ENCODE peak calls at places on chromosome X, in seven cellular contexts. One of them, this sample, is unnamed.

GRCh38 chrX:132461886-132462285 is 27.0 kb downstream of the MBNL3 start:
- DNase-seq in M059J: no peak
- DNase-seq in H4: no peak
- DNase-seq in RKO: no peak
- DNase-seq in Right ventricle myocardium inferior: no peak
- DNase-seq in stimulated activated CD4-positive, alpha-beta T cell treated with anti-CD3 and anti-CD28 coated beads, Interleukin-12 subunit alpha, Interleukin-12 subunit beta, amount 100 ng/mL, for 48 hours: no peak
- DNase-seq in hippocampal formation: peak; percentile 37
- DNase-seq in this sample: no peak

GRCh38 chrX:12966151-12966550 is 8.8 kb upstream of the TMSB4X start:
- DNase-seq in M059J: no peak
- DNase-seq in H4: no peak
- DNase-seq in RKO: no peak
- DNase-seq in Right ventricle myocardium inferior: no peak
- DNase-seq in stimulated activated CD4-positive, alpha-beta T cell treated with anti-CD3 and anti-CD28 coated beads, Interleukin-12 subunit alpha, Interleukin-12 subunit beta, amount 100 ng/mL, for 48 hours: no peak
- DNase-seq in hippocampal formation: no peak
- DNase-seq in this sample: no peak

GRCh38 chrX:136147320-136147901 is at the start of gene FHL1:
- DNase-seq in M059J: peak; percentile 50
- DNase-seq in H4: no peak
- DNase-seq in RKO: no peak
- DNase-seq in Right ventricle myocardium inferior: peak; percentile 79
- DNase-seq in stimulated activated CD4-positive, alpha-beta T cell treated with anti-CD3 and anti-CD28 coated beads, Interleukin-12 subunit alpha, Interleukin-12 subunit beta, amount 100 ng/mL, for 48 hours: peak; percentile 34
- DNase-seq in hippocampal formation: peak; percentile 24
- DNase-seq in this sample: peak; percentile 50

GRCh38 chrX:1486749-1487361 is 34.1 kb upstream of the ASMTL start:
- DNase-seq in M059J: no peak
- DNase-seq in H4: no peak
- DNase-seq in RKO: no peak
- DNase-seq in Right ventricle myocardium inferior: no peak
- DNase-seq in stimulated activated CD4-positive, alpha-beta T cell treated with anti-CD3 and anti-CD28 coated beads, Interleukin-12 subunit alpha, Interleukin-12 subunit beta, amount 100 ng/mL, for 48 hours: no peak
- DNase-seq in hippocampal formation: no peak
- DNase-seq in this sample: no peak

GRCh38 chrX:115017455-115017854 is at the start of gene IL13RA2:
- DNase-seq in M059J: peak; percentile 94
- DNase-seq in H4: peak; percentile 80
- DNase-seq in RKO: no peak
- DNase-seq in Right ventricle myocardium inferior: no peak
- DNase-seq in stimulated activated CD4-positive, alpha-beta T cell treated with anti-CD3 and anti-CD28 coated beads, Interleukin-12 subunit alpha, Interleukin-12 subunit beta, amount 100 ng/mL, for 48 hours: no peak
- DNase-seq in hippocampal formation: no peak
- DNase-seq in this sample: peak; percentile 1

GRCh38 chrX:18291006-18291545 is 63.4 kb downstream of the SCML2 start:
- DNase-seq in M059J: no peak
- DNase-seq in H4: no peak
- DNase-seq in RKO: no peak
- DNase-seq in Right ventricle myocardium inferior: no peak
- DNase-seq in stimulated activated CD4-positive, alpha-beta T cell treated with anti-CD3 and anti-CD28 coated beads, Interleukin-12 subunit alpha, Interleukin-12 subunit beta, amount 100 ng/mL, for 48 hours: no peak
- DNase-seq in hippocampal formation: no peak
- DNase-seq in this sample: no peak

GRCh38 chrX:42920752-42921151 is 142.8 kb upstream of the PPP1R2C start:
- DNase-seq in M059J: peak; percentile 30
- DNase-seq in H4: peak; percentile 65
- DNase-seq in RKO: no peak
- DNase-seq in Right ventricle myocardium inferior: no peak
- DNase-seq in stimulated activated CD4-positive, alpha-beta T cell treated with anti-CD3 and anti-CD28 coated beads, Interleukin-12 subunit alpha, Interleukin-12 subunit beta, amount 100 ng/mL, for 48 hours: no peak
- DNase-seq in hippocampal formation: no peak
- DNase-seq in this sample: no peak

GRCh38 chrX:17374619-17375360 is at the start of gene NHS:
- DNase-seq in M059J: peak; percentile 81
- DNase-seq in H4: peak; percentile 71
- DNase-seq in RKO: peak; percentile 48
- DNase-seq in Right ventricle myocardium inferior: peak; percentile 80
- DNase-seq in stimulated activated CD4-positive, alpha-beta T cell treated with anti-CD3 and anti-CD28 coated beads, Interleukin-12 subunit alpha, Interleukin-12 subunit beta, amount 100 ng/mL, for 48 hours: no peak
- DNase-seq in hippocampal formation: no peak
- DNase-seq in this sample: peak; percentile 0

GRCh38 chrX:3286196-3286920 is 60.1 kb downstream of the MXRA5 start:
- DNase-seq in M059J: peak; percentile 94
- DNase-seq in H4: peak; percentile 72
- DNase-seq in RKO: no peak
- DNase-seq in Right ventricle myocardium inferior: no peak
- DNase-seq in stimulated activated CD4-positive, alpha-beta T cell treated with anti-CD3 and anti-CD28 coated beads, Interleukin-12 subunit alpha, Interleukin-12 subunit beta, amount 100 ng/mL, for 48 hours: no peak
- DNase-seq in hippocampal formation: no peak
- DNase-seq in this sample: no peak

GRCh38 chrX:11407331-11408110 is 114.3 kb downstream of the AMELX start:
- DNase-seq in M059J: peak; percentile 14
- DNase-seq in H4: peak; percentile 3
- DNase-seq in RKO: no peak
- DNase-seq in Right ventricle myocardium inferior: no peak
- DNase-seq in stimulated activated CD4-positive, alpha-beta T cell treated with anti-CD3 and anti-CD28 coated beads, Interleukin-12 subunit alpha, Interleukin-12 subunit beta, amount 100 ng/mL, for 48 hours: no peak
- DNase-seq in hippocampal formation: no peak
- DNase-seq in this sample: no peak

GRCh38 chrX:47366051-47366722 is 4.2 kb upstream of the ZNF157 start:
- DNase-seq in M059J: peak; percentile 78
- DNase-seq in H4: peak; percentile 54
- DNase-seq in RKO: no peak
- DNase-seq in Right ventricle myocardium inferior: peak; percentile 85
- DNase-seq in stimulated activated CD4-positive, alpha-beta T cell treated with anti-CD3 and anti-CD28 coated beads, Interleukin-12 subunit alpha, Interleukin-12 subunit beta, amount 100 ng/mL, for 48 hours: peak; percentile 47
- DNase-seq in hippocampal formation: peak; percentile 62
- DNase-seq in this sample: peak; percentile 9

GRCh38 chrX:11193035-11193469 is 81.9 kb downstream of the HCCS start:
- DNase-seq in M059J: no peak
- DNase-seq in H4: no peak
- DNase-seq in RKO: no peak
- DNase-seq in Right ventricle myocardium inferior: no peak
- DNase-seq in stimulated activated CD4-positive, alpha-beta T cell treated with anti-CD3 and anti-CD28 coated beads, Interleukin-12 subunit alpha, Interleukin-12 subunit beta, amount 100 ng/mL, for 48 hours: no peak
- DNase-seq in hippocampal formation: no peak
- DNase-seq in this sample: no peak

GRCh38 chrX:153789654-153790053 is 4.5 kb downstream of the IDH3G start:
- DNase-seq in M059J: no peak
- DNase-seq in H4: no peak
- DNase-seq in RKO: no peak
- DNase-seq in Right ventricle myocardium inferior: no peak
- DNase-seq in stimulated activated CD4-positive, alpha-beta T cell treated with anti-CD3 and anti-CD28 coated beads, Interleukin-12 subunit alpha, Interleukin-12 subunit beta, amount 100 ng/mL, for 48 hours: no peak
- DNase-seq in hippocampal formation: no peak
- DNase-seq in this sample: no peak

GRCh38 chrX:24242649-24243556 is 71.0 kb downstream of the SUPT20HL2 start:
- DNase-seq in M059J: peak; percentile 86
- DNase-seq in H4: peak; percentile 20
- DNase-seq in RKO: no peak
- DNase-seq in Right ventricle myocardium inferior: peak; percentile 53
- DNase-seq in stimulated activated CD4-positive, alpha-beta T cell treated with anti-CD3 and anti-CD28 coated beads, Interleukin-12 subunit alpha, Interleukin-12 subunit beta, amount 100 ng/mL, for 48 hours: no peak
- DNase-seq in hippocampal formation: no peak
- DNase-seq in this sample: peak; percentile 5

GRCh38 chrX:55135171-55135570 is 46.4 kb downstream of the PAGE2 start:
- DNase-seq in M059J: peak; percentile 32
- DNase-seq in H4: peak; percentile 29
- DNase-seq in RKO: peak; percentile 40
- DNase-seq in Right ventricle myocardium inferior: no peak
- DNase-seq in stimulated activated CD4-positive, alpha-beta T cell treated with anti-CD3 and anti-CD28 coated beads, Interleukin-12 subunit alpha, Interleukin-12 subunit beta, amount 100 ng/mL, for 48 hours: peak; percentile 0
- DNase-seq in hippocampal formation: no peak
- DNase-seq in this sample: no peak

GRCh38 chrX:118603981-118604380 is 108.4 kb downstream of the DOCK11 start:
- DNase-seq in M059J: peak; percentile 70
- DNase-seq in H4: peak; percentile 64
- DNase-seq in RKO: peak; percentile 78
- DNase-seq in Right ventricle myocardium inferior: no peak
- DNase-seq in stimulated activated CD4-positive, alpha-beta T cell treated with anti-CD3 and anti-CD28 coated beads, Interleukin-12 subunit alpha, Interleukin-12 subunit beta, amount 100 ng/mL, for 48 hours: no peak
- DNase-seq in hippocampal formation: peak; percentile 63
- DNase-seq in this sample: peak; percentile 18

GRCh38 chrX:56366901-56367300 is 134.7 kb downstream of the KLF8 start:
- DNase-seq in M059J: no peak
- DNase-seq in H4: no peak
- DNase-seq in RKO: no peak
- DNase-seq in Right ventricle myocardium inferior: no peak
- DNase-seq in stimulated activated CD4-positive, alpha-beta T cell treated with anti-CD3 and anti-CD28 coated beads, Interleukin-12 subunit alpha, Interleukin-12 subunit beta, amount 100 ng/mL, for 48 hours: no peak
- DNase-seq in hippocampal formation: no peak
- DNase-seq in this sample: no peak

GRCh38 chrX:12912786-12913185 is 6.4 kb downstream of the TLR8 start:
- DNase-seq in M059J: no peak
- DNase-seq in H4: no peak
- DNase-seq in RKO: no peak
- DNase-seq in Right ventricle myocardium inferior: no peak
- DNase-seq in stimulated activated CD4-positive, alpha-beta T cell treated with anti-CD3 and anti-CD28 coated beads, Interleukin-12 subunit alpha, Interleukin-12 subunit beta, amount 100 ng/mL, for 48 hours: no peak
- DNase-seq in hippocampal formation: no peak
- DNase-seq in this sample: no peak

GRCh38 chrX:97126020-97126419 is 242.3 kb downstream of the RPA4 start:
- DNase-seq in M059J: no peak
- DNase-seq in H4: no peak
- DNase-seq in RKO: no peak
- DNase-seq in Right ventricle myocardium inferior: no peak
- DNase-seq in stimulated activated CD4-positive, alpha-beta T cell treated with anti-CD3 and anti-CD28 coated beads, Interleukin-12 subunit alpha, Interleukin-12 subunit beta, amount 100 ng/mL, for 48 hours: no peak
- DNase-seq in hippocampal formation: no peak
- DNase-seq in this sample: no peak

GRCh38 chrX:96568088-96568487 is 116.6 kb upstream of the DIAPH2 start:
- DNase-seq in M059J: no peak
- DNase-seq in H4: no peak
- DNase-seq in RKO: no peak
- DNase-seq in Right ventricle myocardium inferior: no peak
- DNase-seq in stimulated activated CD4-positive, alpha-beta T cell treated with anti-CD3 and anti-CD28 coated beads, Interleukin-12 subunit alpha, Interleukin-12 subunit beta, amount 100 ng/mL, for 48 hours: no peak
- DNase-seq in hippocampal formation: no peak
- DNase-seq in this sample: no peak

GRCh38 chrX:119015407-119016242 is 41.2 kb downstream of the LONRF3 start:
- DNase-seq in M059J: peak; percentile 100
- DNase-seq in H4: peak; percentile 88
- DNase-seq in RKO: peak; percentile 89
- DNase-seq in Right ventricle myocardium inferior: peak; percentile 78
- DNase-seq in stimulated activated CD4-positive, alpha-beta T cell treated with anti-CD3 and anti-CD28 coated beads, Interleukin-12 subunit alpha, Interleukin-12 subunit beta, amount 100 ng/mL, for 48 hours: peak; percentile 39
- DNase-seq in hippocampal formation: no peak
- DNase-seq in this sample: no peak

GRCh38 chrX:135434258-135435138 is 12.8 kb downstream of the SMIM10L2A start:
- DNase-seq in M059J: no peak
- DNase-seq in H4: no peak
- DNase-seq in RKO: no peak
- DNase-seq in Right ventricle myocardium inferior: no peak
- DNase-seq in stimulated activated CD4-positive, alpha-beta T cell treated with anti-CD3 and anti-CD28 coated beads, Interleukin-12 subunit alpha, Interleukin-12 subunit beta, amount 100 ng/mL, for 48 hours: no peak
- DNase-seq in hippocampal formation: no peak
- DNase-seq in this sample: no peak

GRCh38 chrX:110327336-110327735 is 9.5 kb upstream of the AMMECR1 start:
- DNase-seq in M059J: no peak
- DNase-seq in H4: no peak
- DNase-seq in RKO: no peak
- DNase-seq in Right ventricle myocardium inferior: no peak
- DNase-seq in stimulated activated CD4-positive, alpha-beta T cell treated with anti-CD3 and anti-CD28 coated beads, Interleukin-12 subunit alpha, Interleukin-12 subunit beta, amount 100 ng/mL, for 48 hours: no peak
- DNase-seq in hippocampal formation: no peak
- DNase-seq in this sample: no peak

GRCh38 chrX:148664171-148664570 is 163.8 kb downstream of the AFF2 start:
- DNase-seq in M059J: no peak
- DNase-seq in H4: no peak
- DNase-seq in RKO: no peak
- DNase-seq in Right ventricle myocardium inferior: no peak
- DNase-seq in stimulated activated CD4-positive, alpha-beta T cell treated with anti-CD3 and anti-CD28 coated beads, Interleukin-12 subunit alpha, Interleukin-12 subunit beta, amount 100 ng/mL, for 48 hours: no peak
- DNase-seq in hippocampal formation: no peak
- DNase-seq in this sample: no peak

GRCh38 chrX:103791826-103792458 is 15.3 kb downstream of the PLP1 start:
- DNase-seq in M059J: peak; percentile 23
- DNase-seq in H4: no peak
- DNase-seq in RKO: no peak
- DNase-seq in Right ventricle myocardium inferior: no peak
- DNase-seq in stimulated activated CD4-positive, alpha-beta T cell treated with anti-CD3 and anti-CD28 coated beads, Interleukin-12 subunit alpha, Interleukin-12 subunit beta, amount 100 ng/mL, for 48 hours: no peak
- DNase-seq in hippocampal formation: no peak
- DNase-seq in this sample: no peak

GRCh38 chrX:12370444-12371089 is 232.3 kb downstream of the FRMPD4 start:
- DNase-seq in M059J: peak; percentile 87
- DNase-seq in H4: no peak
- DNase-seq in RKO: no peak
- DNase-seq in Right ventricle myocardium inferior: peak; percentile 45
- DNase-seq in stimulated activated CD4-positive, alpha-beta T cell treated with anti-CD3 and anti-CD28 coated beads, Interleukin-12 subunit alpha, Interleukin-12 subunit beta, amount 100 ng/mL, for 48 hours: no peak
- DNase-seq in hippocampal formation: no peak
- DNase-seq in this sample: no peak

GRCh38 chrX:20414781-20415445 is 148.2 kb upstream of the RPS6KA3 start:
- DNase-seq in M059J: peak; percentile 40
- DNase-seq in H4: peak; percentile 13
- DNase-seq in RKO: no peak
- DNase-seq in Right ventricle myocardium inferior: no peak
- DNase-seq in stimulated activated CD4-positive, alpha-beta T cell treated with anti-CD3 and anti-CD28 coated beads, Interleukin-12 subunit alpha, Interleukin-12 subunit beta, amount 100 ng/mL, for 48 hours: no peak
- DNase-seq in hippocampal formation: no peak
- DNase-seq in this sample: no peak

GRCh38 chrX:22748093-22748999 is 251.4 kb upstream of the DDX53 start:
- DNase-seq in M059J: peak; percentile 30
- DNase-seq in H4: peak; percentile 8
- DNase-seq in RKO: peak; percentile 64
- DNase-seq in Right ventricle myocardium inferior: no peak
- DNase-seq in stimulated activated CD4-positive, alpha-beta T cell treated with anti-CD3 and anti-CD28 coated beads, Interleukin-12 subunit alpha, Interleukin-12 subunit beta, amount 100 ng/mL, for 48 hours: peak; percentile 13
- DNase-seq in hippocampal formation: peak; percentile 32
- DNase-seq in this sample: peak; percentile 0

GRCh38 chrX:48480583-48480982 is 4.6 kb downstream of the FTSJ1 start:
- DNase-seq in M059J: no peak
- DNase-seq in H4: no peak
- DNase-seq in RKO: no peak
- DNase-seq in Right ventricle myocardium inferior: no peak
- DNase-seq in stimulated activated CD4-positive, alpha-beta T cell treated with anti-CD3 and anti-CD28 coated beads, Interleukin-12 subunit alpha, Interleukin-12 subunit beta, amount 100 ng/mL, for 48 hours: no peak
- DNase-seq in hippocampal formation: no peak
- DNase-seq in this sample: no peak

GRCh38 chrX:49179358-49179757 is 6.8 kb downstream of the PRICKLE3 start:
- DNase-seq in M059J: no peak
- DNase-seq in H4: no peak
- DNase-seq in RKO: no peak
- DNase-seq in Right ventricle myocardium inferior: no peak
- DNase-seq in stimulated activated CD4-positive, alpha-beta T cell treated with anti-CD3 and anti-CD28 coated beads, Interleukin-12 subunit alpha, Interleukin-12 subunit beta, amount 100 ng/mL, for 48 hours: no peak
- DNase-seq in hippocampal formation: no peak
- DNase-seq in this sample: no peak

GRCh38 chrX:39953879-39954278 is 143.9 kb downstream of the BCOR start:
- DNase-seq in M059J: peak; percentile 94
- DNase-seq in H4: peak; percentile 87
- DNase-seq in RKO: no peak
- DNase-seq in Right ventricle myocardium inferior: peak; percentile 83
- DNase-seq in stimulated activated CD4-positive, alpha-beta T cell treated with anti-CD3 and anti-CD28 coated beads, Interleukin-12 subunit alpha, Interleukin-12 subunit beta, amount 100 ng/mL, for 48 hours: no peak
- DNase-seq in hippocampal formation: no peak
- DNase-seq in this sample: no peak

GRCh38 chrX:23705235-23705634 is 37.8 kb downstream of the ACOT9 start:
- DNase-seq in M059J: no peak
- DNase-seq in H4: no peak
- DNase-seq in RKO: no peak
- DNase-seq in Right ventricle myocardium inferior: no peak
- DNase-seq in stimulated activated CD4-positive, alpha-beta T cell treated with anti-CD3 and anti-CD28 coated beads, Interleukin-12 subunit alpha, Interleukin-12 subunit beta, amount 100 ng/mL, for 48 hours: no peak
- DNase-seq in hippocampal formation: no peak
- DNase-seq in this sample: no peak

GRCh38 chrX:55240788-55241187 is 20.6 kb downstream of the PAGE5 start:
- DNase-seq in M059J: no peak
- DNase-seq in H4: no peak
- DNase-seq in RKO: no peak
- DNase-seq in Right ventricle myocardium inferior: no peak
- DNase-seq in stimulated activated CD4-positive, alpha-beta T cell treated with anti-CD3 and anti-CD28 coated beads, Interleukin-12 subunit alpha, Interleukin-12 subunit beta, amount 100 ng/mL, for 48 hours: no peak
- DNase-seq in hippocampal formation: no peak
- DNase-seq in this sample: no peak

GRCh38 chrX:102966701-102967100 is 29.6 kb downstream of the RAB40AL start:
- DNase-seq in M059J: peak; percentile 86
- DNase-seq in H4: no peak
- DNase-seq in RKO: no peak
- DNase-seq in Right ventricle myocardium inferior: no peak
- DNase-seq in stimulated activated CD4-positive, alpha-beta T cell treated with anti-CD3 and anti-CD28 coated beads, Interleukin-12 subunit alpha, Interleukin-12 subunit beta, amount 100 ng/mL, for 48 hours: no peak
- DNase-seq in hippocampal formation: no peak
- DNase-seq in this sample: no peak

GRCh38 chrX:139224953-139225665 is 305.4 kb upstream of the F9 start:
- DNase-seq in M059J: peak; percentile 11
- DNase-seq in H4: no peak
- DNase-seq in RKO: no peak
- DNase-seq in Right ventricle myocardium inferior: no peak
- DNase-seq in stimulated activated CD4-positive, alpha-beta T cell treated with anti-CD3 and anti-CD28 coated beads, Interleukin-12 subunit alpha, Interleukin-12 subunit beta, amount 100 ng/mL, for 48 hours: no peak
- DNase-seq in hippocampal formation: no peak
- DNase-seq in this sample: no peak

This sample was measured in hypothalamus.